ENCODE peak calls at places on chromosomes 2 and 18, in five cellular contexts. R, A, P, S and L are unnamed samples.

GRCh38 chr2:88857274-88857741 is 165.8 kb downstream of the RPIA start:
- DNase-seq in R (peak), A (no peak), P (no peak), S (no peak), L (no peak)

GRCh38 chr18:5440297-5440696 is 103.5 kb downstream of the EPB41L3 start:
- DNase-seq in R (no peak), A (no peak), P (no peak), S (no peak), L (no peak)

GRCh38 chr2:190382851-190383250 is 25.3 kb upstream of the MFSD6 start:
- DNase-seq in R (no peak), A (no peak), P (no peak), S (peak), L (no peak)

GRCh38 chr2:106180602-106181001 is 13.5 kb downstream of the UXS1 start:
- DNase-seq in R (no peak), A (no peak), P (no peak), S (no peak), L (no peak)

GRCh38 chr2:33644215-33644614 is 45.1 kb upstream of the FAM98A start:
- DNase-seq in R (no peak), A (no peak), P (no peak), S (no peak), L (no peak)

GRCh38 chr2:234363011-234363487 is 133.8 kb downstream of the ARL4C start:
- DNase-seq in R (no peak), A (no peak), P (no peak), S (no peak), L (peak)

GRCh38 chr2:121283670-121284245 is 1.2 kb downstream of the TFCP2L1 start:
- DNase-seq in R (no peak), A (no peak), P (no peak), S (peak), L (no peak)

GRCh38 chr18:70377857-70378701 is 89.2 kb downstream of the SOCS6 start:
- DNase-seq in R (no peak), A (no peak), P (no peak), S (no peak), L (no peak)

DNA sequence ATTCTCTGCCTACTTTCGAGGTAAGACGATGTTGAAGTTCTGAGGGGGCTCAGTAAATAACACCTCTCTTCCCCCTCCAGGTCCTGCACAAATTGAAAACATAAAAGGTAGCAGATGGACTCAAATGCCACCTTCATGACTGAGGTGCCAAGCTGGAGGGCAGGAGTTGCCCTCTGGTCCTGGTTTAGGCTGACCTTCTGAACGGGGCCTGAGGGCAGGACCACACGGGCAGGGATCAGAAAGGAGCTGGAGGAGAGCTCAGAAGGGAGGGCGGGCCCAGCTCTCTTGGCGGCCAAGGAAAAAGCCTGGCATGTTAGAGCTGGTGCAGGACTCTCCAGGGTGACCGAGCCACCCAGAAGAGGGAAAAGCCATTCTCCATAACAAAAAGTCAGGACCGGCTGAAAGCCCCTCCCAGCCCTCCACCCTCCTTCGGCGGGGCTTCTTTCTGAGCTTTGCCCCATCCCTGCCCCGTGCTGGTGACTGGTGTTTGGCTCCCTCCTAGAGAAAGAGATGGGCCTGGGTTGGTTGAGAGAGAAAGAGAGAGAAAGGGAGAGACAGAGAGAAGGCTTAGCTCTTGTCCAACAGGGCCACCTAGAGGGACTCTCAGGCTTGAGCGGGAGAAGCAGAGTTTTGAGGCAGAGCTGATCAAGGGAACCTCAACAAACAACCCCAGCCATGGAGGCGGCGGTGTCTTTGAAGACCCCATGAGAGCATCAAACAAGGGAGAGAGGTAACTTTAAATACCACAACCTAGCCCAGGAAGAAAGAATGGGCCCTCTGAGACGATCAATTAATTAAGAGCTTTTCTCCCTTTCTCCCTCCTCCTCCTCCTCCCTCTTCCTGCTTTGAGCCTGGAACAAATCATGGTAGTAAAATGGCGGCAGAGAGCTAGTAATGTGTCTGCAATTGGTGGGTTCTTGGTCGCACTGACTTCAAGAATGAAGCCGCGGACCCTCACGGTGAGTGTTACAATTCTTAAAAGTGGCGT is 50.8 kb downstream of the WIPF1 start:
- DNase-seq in R (no peak), A (no peak), P (no peak), S (peak), L (peak)
- TF ChIP-seq CTCF in R (peak), A (no peak), P (no peak), S (peak), L (peak)

DNA sequence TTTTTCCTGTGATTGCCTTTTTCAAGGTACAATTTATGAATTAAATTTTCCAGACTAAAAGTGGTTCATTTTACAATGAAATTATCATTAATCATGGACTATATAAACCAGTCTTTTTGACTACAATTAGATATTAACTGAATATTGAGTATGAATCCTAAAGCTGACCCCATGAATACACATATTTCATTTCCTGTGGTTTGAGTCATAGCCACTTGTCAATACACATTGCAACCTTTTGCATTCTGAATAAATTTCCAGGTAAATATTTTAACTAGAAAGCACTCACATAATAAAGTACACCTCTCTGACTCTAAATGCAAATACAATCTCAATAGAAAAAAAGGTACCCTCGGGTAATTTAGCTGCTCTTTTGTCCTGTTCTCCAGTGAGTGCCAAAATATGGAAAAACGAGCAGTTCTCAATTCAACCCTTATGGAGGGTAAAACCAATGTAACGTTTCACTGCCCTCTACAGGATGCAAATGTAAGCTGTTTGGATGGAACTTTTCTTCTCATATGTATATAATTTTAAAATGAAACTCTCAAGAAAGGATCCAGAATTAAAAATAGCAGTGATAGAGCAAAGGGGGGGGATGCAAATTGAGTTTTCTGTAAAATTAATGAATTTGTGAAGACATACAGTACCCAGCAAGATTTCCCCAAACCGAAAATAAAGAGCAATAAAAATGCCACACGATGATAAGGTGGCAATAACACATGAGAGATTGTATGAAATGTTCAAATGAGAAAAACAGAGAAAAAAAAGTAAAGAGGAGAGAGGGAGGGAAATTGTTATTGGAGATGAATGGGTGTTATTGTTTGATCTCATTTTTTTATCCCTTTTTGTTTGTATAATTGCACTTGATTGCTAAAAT is 1795.7 kb upstream of the PIK3C3 start:
- DNase-seq in R (no peak), A (no peak), P (no peak), S (peak), L (no peak)
- TF ChIP-seq CTCF in R (peak), A (peak), P (no peak), S (peak), L (peak)

GRCh38 chr2:15941483-15941853 is 1.1 kb downstream of the MYCN start:
- DNase-seq in R (no peak), A (no peak), P (no peak), S (no peak), L (no peak)

GRCh38 chr2:15939854-15940660 is at the start of gene MYCN:
- DNase-seq in R (peak), A (no peak), P (no peak), S (no peak), L (no peak)

GRCh38 chr2:15941970-15942710 is 1.8 kb downstream of the MYCN start:
- DNase-seq in R (peak), A (no peak), P (no peak), S (no peak), L (no peak)

GRCh38 chr2:15939556-15939853 is 845 bp upstream of the MYCN start:
- DNase-seq in R (peak), A (peak), P (no peak), S (no peak), L (no peak)

GRCh38 chr2:15940661-15941482 is 522 bp downstream of the MYCN start:
- DNase-seq in R (no peak), A (no peak), P (no peak), S (no peak), L (no peak)
- TF ChIP-seq CTCF in R (no peak), A (no peak), P (no peak), S (no peak), L (no peak)

DNA sequence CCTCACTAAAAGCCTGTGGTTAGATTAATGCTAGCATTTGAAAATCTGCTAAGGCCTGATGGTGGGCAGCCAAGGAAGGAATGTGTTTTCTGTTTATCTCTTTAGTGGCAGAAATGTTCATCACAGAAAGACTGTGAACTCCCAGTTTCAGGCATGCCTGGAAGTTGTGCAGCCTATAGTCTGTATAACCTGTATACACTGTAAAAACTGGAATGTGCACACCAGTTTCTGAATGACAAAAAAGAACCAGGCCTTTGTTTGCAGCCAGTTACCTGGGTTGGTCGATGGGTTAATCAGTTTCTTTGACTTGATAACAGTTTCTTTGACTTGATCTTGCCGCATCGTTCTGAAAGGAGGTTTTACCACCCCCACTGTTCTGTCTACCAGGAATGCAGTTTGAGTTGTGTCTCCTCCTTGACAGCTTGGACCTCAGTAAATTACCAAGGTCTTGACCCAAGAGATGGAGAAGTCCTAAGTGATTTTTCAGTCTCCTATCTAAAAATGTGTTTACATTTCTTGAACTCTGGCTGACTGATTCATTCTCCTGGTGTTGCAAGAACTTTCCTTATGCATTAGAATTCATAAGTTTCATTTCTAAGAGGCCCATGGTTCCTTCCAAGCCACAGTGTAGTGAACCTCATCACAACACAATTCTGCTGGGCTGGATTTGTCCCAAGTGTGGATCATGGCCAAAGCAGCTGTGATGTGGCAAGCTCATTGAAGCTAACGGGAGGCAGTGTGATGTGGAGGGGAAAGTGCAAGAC is 62.2 kb downstream of the KIAA2012 start:
- DNase-seq in R (peak), A (peak), P (peak), S (peak), L (no peak)
- TF ChIP-seq CTCF in R (no peak), A (no peak), P (no peak), S (no peak), L (no peak)